ENCODE peak calls at places on chromosome 12, in four cellular contexts. J is WTC11, N is GM23338, L is H1. I is an unnamed sample.

GRCh38 chr12:87687362-87687761 is 341.8 kb downstream of the C12orf50 start:
- DNase-seq in J (peak), N (peak), L (no peak), I (no peak)

GRCh38 chr12:27899151-27899661 is 73.3 kb downstream of the PTHLH start:
- DNase-seq in N (no peak), L (no peak), J (no peak), I (no peak)

GRCh38 chr12:78641837-78642423 is 222.6 kb upstream of the SYT1 start:
- DNase-seq in L (no peak), N (peak), J (no peak), I (no peak)

GRCh38 chr12:5987573-5987972 is 42.5 kb upstream of the ANO2 start:
- DNase-seq in L (no peak), J (no peak), N (no peak), I (no peak)

GRCh38 chr12:105107176-105107496 is 395 bp upstream of the WASHC4 start:
- DNase-seq in L (no peak), J (no peak), N (peak), I (no peak)

GRCh38 chr12:26524862-26525465 is 308.0 kb downstream of the ITPR2 start:
- DNase-seq in J (peak), L (no peak), N (peak), I (no peak)

GRCh38 chr12:47249082-47249481 is 169.3 kb upstream of the AMIGO2 start:
- DNase-seq in L (no peak), J (no peak), N (no peak), I (no peak)

GRCh38 chr12:122088181-122088810 is 9.7 kb downstream of the MLXIP start:
- DNase-seq in N (no peak), L (no peak), J (no peak), I (no peak)

GRCh38 chr12:110536834-110537604 is 34.9 kb downstream of the RAD9B start:
- DNase-seq in J (no peak), L (no peak), N (no peak), I (no peak)

GRCh38 chr12:6276936-6277615 is 33.4 kb upstream of the PLEKHG6 start:
- DNase-seq in J (no peak), L (no peak), N (peak), I (no peak)

GRCh38 chr12:108117163-108117849 is 11.8 kb upstream of the WSCD2 start:
- DNase-seq in N (peak), J (no peak), L (no peak), I (no peak)

GRCh38 chr12:22635812-22636211 is 10.8 kb downstream of the ETNK1 start:
- DNase-seq in L (no peak), N (no peak), J (no peak), I (no peak)

GRCh38 chr12:6552140-6552551 is 3.7 kb downstream of the IFFO1 start:
- DNase-seq in L (no peak), J (no peak), N (no peak), I (no peak)

GRCh38 chr12:127083028-127083949 is 1183.7 kb upstream of the TMEM132C start:
- DNase-seq in J (no peak), L (no peak), N (peak), I (peak)

GRCh38 chr12:31682136-31682962 is 22.9 kb downstream of the ETFBKMT start:
- DNase-seq in N (peak), J (peak), L (peak), I (peak)

GRCh38 chr12:6608592-6609311 is 1.6 kb upstream of the CHD4 start:
- DNase-seq in L (no peak), J (no peak), N (peak), I (no peak)

GRCh38 chr12:54420766-54421144 is 1.7 kb upstream of the ITGA5 start:
- DNase-seq in J (no peak), N (no peak), L (no peak), I (no peak)

GRCh38 chr12:56160160-56160763 is 2.1 kb downstream of the MYL6 start:
- DNase-seq in N (peak), L (no peak), J (no peak), I (no peak)

GRCh38 chr12:53174881-53175491 is 5.5 kb upstream of the ZNF740 start:
- DNase-seq in N (peak), J (peak), L (no peak), I (no peak)

GRCh38 chr12:126312457-126312856 is 1247.2 kb downstream of the AACS start:
- DNase-seq in N (no peak), J (no peak), L (no peak), I (no peak)

GRCh38 chr12:63498239-63498638 is 170.1 kb downstream of the DPY19L2 start:
- DNase-seq in N (no peak), L (no peak), J (no peak), I (no peak)

GRCh38 chr12:131421506-131422184 is 289.2 kb upstream of the SFSWAP start:
- DNase-seq in J (no peak), N (no peak), L (no peak), I (no peak)

GRCh38 chr12:90978117-90978770 is 23.3 kb upstream of the CCER1 start:
- DNase-seq in J (no peak), L (no peak), N (peak), I (peak)

DNA sequence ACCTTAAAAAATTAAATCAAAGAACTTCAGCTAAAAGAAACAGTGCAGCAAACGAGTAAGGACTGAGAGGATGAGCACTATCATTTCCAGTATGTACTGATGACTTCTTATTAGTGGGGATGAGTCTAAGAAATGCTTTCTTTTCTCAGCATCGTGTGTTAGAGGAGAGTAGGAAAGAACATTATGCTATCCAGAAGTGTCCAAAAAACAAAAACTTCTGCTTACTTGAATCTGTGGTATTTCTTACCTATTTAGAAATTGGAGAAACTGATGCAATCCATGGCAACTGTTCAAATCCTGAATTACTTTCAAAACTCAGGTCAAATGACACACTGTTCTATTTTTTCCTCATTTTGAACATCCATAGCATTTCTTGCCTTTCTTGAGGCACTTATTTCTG is 23.7 kb downstream of the ABCD2 start:
- DNase-seq in N (no peak), J (no peak), L (no peak), I (no peak)
- TF ChIP-seq CREB1 in N (no peak), J (no peak), L (no peak), I (no peak)

GRCh38 chr12:69687390-69687789 is 11.7 kb downstream of the BEST3 start:
- DNase-seq in N (no peak), J (no peak), L (no peak), I (no peak)
- TF ChIP-seq CREB1 in N (no peak), J (no peak), L (no peak), I (no peak)

DNA sequence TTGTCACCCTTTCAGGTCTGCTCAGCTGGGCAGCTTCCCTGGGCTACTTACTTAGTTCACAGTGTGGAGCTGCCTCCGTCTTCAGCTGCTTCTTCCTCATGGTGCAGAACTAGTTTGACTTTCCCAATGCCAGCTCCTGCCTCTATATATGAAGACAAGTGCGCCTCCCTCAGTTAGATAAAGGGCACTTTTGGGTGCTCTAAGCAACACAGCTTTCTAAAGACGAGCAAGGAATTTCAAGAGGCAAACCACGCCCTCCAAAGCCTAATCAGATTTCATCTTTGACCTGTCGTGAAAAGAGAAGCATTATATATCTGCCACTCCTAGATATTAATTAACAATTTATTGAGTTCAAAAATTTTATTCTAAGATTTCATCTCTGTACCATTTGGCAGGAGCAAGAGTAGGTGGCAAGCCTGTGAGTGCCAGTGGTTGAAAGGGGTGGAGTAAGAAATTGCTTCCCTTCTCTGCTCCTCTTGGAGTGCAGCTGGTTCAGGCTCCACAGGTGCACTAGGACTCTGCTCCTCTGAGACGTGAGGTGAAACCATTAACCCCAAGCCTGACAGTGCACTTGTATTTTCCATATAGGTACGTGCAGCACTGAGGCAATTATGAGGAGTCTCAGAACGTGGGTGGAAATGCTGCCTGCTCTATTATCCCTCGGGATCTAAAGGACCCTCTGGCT is 2.1 kb upstream of the SLC11A2 start:
- DNase-seq in L (peak), N (peak), J (no peak), I (no peak)
- TF ChIP-seq CREB1 in L (no peak), N (no peak), J (no peak), I (no peak)

GRCh38 chr12:48995061-48995879 is 3.9 kb downstream of the DDN start:
- DNase-seq in L (no peak), J (peak), N (peak), I (no peak)

GRCh38 chr12:48997719-48998496 is 1.3 kb downstream of the DDN start:
- DNase-seq in L (no peak), N (peak), J (no peak), I (no peak)

GRCh38 chr12:48999371-49000131 is at the start of gene DDN:
- DNase-seq in J (no peak), N (peak), L (no peak), I (no peak)

GRCh38 chr12:48998497-48999353 is 450 bp downstream of the DDN start:
- DNase-seq in L (no peak), J (no peak), N (peak), I (no peak)

DNA sequence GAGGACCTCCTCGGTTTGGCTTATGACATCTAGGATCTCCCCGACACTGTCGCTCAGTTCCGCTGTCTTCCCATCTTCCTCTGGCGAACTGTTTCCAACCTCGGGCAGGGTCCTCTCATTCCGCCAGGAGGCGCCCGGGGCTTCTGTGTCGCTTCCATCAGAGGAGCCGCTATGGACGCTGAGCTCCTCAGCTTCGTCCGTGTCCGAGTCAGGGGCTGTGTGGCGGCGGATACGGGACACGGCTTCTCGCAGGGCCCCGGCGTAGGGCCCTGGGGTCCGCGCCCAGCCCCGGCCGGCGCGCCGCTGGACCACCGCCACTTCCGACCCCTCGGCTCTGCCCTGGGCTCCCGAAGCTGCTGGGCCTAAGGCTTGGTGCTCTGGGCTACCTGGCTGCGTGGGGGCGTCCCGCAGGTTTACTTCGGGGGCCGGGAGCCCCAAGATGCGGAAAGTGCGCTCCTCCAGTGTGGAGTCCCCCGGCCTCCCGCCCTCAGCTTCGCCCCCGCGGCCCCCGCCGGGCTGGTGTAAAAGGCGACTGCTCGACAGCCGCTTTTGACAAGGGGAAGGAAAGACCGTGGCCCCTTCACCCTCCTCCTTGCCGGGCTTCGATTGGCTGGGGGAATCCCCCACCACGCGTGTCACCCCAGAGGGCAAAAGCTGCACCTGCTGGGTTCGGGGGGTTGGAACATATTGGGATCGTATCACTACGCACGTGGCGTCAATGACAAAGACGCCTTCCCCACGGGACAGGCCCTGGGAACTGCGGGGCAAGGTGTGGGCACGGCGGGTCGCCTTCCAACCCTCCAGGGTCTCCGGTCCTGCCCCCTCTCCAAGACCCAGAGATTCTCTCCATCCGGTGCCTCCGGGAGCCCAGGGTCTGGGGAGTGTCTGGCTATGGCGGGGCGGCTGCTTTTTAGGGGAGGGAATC is 2.1 kb downstream of the DDN start:
- DNase-seq in L (no peak), J (peak), N (peak), I (no peak)
- TF ChIP-seq CREB1 in L (no peak), J (no peak), N (no peak), I (no peak)

GRCh38 chr12:76270657-76271358 is 77.4 kb downstream of the BBS10 start:
- DNase-seq in N (no peak), J (no peak), L (no peak), I (no peak)
- TF ChIP-seq CREB1 in N (no peak), J (no peak), L (no peak), I (no peak)

I was measured in GM12878.